ENCODE peak calls at places on chromosomes 2 and 18, in five cellular contexts. X, M, F, B and Z are unnamed samples.

GRCh38 chr2:181185948-181186347 is 205.5 kb downstream of the UBE2E3 start:
- DNase-seq in X (no peak), M (no peak), F (no peak), B (no peak), Z (no peak)

GRCh38 chr18:61651145-61651879 is 241.5 kb downstream of the RNF152 start:
- DNase-seq in X (no peak), M (no peak), F (no peak), B (no peak), Z (no peak)

GRCh38 chr2:213101686-213102460 is 49.5 kb downstream of the IKZF2 start:
- DNase-seq in X (no peak), M (no peak), F (no peak), B (no peak), Z (no peak)

GRCh38 chr2:30240162-30240696 is 8.9 kb downstream of the LBH start:
- DNase-seq in X (no peak), M (no peak), F (no peak), B (no peak), Z (no peak)

GRCh38 chr18:8844721-8845148 is 139.4 kb downstream of the MTCL1 start:
- DNase-seq in X (no peak), M (no peak), F (no peak), B (no peak), Z (no peak)

GRCh38 chr2:180925700-180926099 is 54.7 kb upstream of the UBE2E3 start:
- DNase-seq in X (no peak), M (no peak), F (no peak), B (no peak), Z (no peak)

GRCh38 chr2:37916512-37917082 is 8.5 kb upstream of the RMDN2 start:
- DNase-seq in X (no peak), M (peak), F (no peak), B (peak), Z (no peak)

GRCh38 chr18:27778441-27778840 is 398.5 kb downstream of the CDH2 start:
- DNase-seq in X (no peak), M (peak), F (no peak), B (peak), Z (no peak)

DNA sequence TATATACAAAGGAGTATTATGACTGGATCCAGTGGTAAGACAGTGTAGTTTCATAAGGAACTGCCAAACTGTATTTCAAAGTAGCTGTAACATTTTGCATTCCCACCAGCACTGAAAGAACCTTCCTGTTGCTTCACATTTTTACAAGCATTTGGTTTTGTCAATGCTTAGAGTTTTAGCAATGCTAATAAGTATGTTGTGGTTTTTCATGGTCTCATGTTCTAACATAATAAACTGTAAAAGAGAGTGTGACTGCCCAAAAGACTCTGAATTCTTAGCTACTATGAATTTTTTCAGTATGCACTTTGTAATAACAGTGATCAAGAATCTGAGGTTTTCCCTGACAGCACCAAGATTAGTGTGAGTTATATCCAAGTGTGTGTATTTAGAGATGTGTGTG is 604.2 kb downstream of the XIRP2 start:
- DNase-seq in X (no peak), M (no peak), F (no peak), B (peak), Z (no peak)
- H3K27ac ChIP-seq in X (no peak), M (no peak), F (no peak), B (no peak), Z (no peak)

DNA sequence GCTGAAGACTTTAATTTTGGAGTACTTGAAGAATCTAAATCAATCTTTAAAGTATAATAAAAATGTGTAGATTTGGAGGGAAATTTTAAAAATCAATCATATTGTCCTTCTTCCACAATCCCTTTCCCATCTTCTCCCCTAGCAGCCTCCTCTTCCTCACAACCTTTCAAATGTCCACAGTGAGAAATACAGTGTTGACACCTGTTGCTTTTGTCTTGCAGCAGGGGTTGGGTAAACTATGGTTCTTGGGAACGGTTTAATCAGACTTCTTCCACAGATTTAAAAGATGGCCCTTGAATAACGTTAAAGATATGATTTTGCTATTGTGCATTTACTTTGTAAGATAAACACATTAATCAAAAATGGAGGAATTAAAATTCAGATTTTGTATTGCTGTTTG is 113.8 kb upstream of the SLC1A4 start:
- DNase-seq in X (no peak), M (no peak), F (no peak), B (no peak), Z (no peak)
- H3K27ac ChIP-seq in X (no peak), M (no peak), F (no peak), B (no peak), Z (no peak)

DNA sequence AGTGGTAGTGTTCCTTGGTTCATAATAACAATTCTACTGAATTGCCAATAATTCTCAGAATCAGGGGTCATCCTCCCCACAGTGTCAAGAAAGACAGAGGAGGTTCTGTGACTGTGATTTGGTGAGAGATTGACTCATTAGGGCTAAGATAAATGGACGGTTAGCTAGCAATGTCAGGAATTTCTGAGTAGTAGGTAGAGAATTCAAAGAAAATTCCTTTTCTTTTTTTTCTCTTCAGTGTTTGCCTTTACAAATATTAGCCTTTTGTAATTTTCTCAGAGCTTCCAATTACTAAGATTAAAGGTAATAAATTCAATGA is 16.8 kb upstream of the CRIM1 start:
- DNase-seq in X (no peak), M (peak), F (no peak), B (no peak), Z (no peak)
- H3K27ac ChIP-seq in X (no peak), M (peak), F (no peak), B (peak), Z (no peak)

GRCh38 chr2:15448242-15448839 is 112.8 kb downstream of the NBAS start:
- DNase-seq in X (no peak), M (no peak), F (no peak), B (no peak), Z (no peak)
- H3K27ac ChIP-seq in X (no peak), M (no peak), F (no peak), B (no peak), Z (no peak)

GRCh38 chr2:160835166-160835565 is 325.1 kb upstream of the TANK start:
- DNase-seq in X (no peak), M (no peak), F (no peak), B (no peak), Z (no peak)

GRCh38 chr2:160838100-160838499 is 322.1 kb upstream of the TANK start:
- DNase-seq in X (no peak), M (no peak), F (no peak), B (no peak), Z (no peak)

GRCh38 chr2:160837416-160837815 is 322.8 kb upstream of the TANK start:
- DNase-seq in X (no peak), M (no peak), F (no peak), B (no peak), Z (no peak)

GRCh38 chr2:160838691-160839090 is 321.5 kb upstream of the TANK start:
- DNase-seq in X (no peak), M (no peak), F (no peak), B (no peak), Z (no peak)

DNA sequence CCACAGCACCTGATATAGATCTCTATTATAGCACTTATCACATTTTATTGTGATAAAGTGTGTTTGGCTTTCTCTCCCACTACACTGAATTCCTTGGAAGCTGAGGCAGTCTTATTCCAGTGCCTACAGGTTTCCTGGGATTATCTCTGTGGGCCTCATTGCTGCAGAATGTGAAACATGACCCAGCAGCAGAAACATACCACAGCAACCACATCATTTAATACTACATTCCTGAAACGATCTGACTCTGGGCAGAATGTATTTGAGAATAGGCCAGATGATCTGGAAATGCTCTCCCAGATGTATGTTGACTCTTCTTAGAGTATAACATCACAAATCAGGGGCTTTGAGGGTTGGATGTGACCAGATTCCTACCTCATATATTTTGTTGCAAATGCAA is 323.5 kb upstream of the TANK start:
- DNase-seq in X (no peak), M (peak), F (no peak), B (peak), Z (no peak)
- H3K27ac ChIP-seq in X (no peak), M (no peak), F (no peak), B (peak), Z (no peak)

DNA sequence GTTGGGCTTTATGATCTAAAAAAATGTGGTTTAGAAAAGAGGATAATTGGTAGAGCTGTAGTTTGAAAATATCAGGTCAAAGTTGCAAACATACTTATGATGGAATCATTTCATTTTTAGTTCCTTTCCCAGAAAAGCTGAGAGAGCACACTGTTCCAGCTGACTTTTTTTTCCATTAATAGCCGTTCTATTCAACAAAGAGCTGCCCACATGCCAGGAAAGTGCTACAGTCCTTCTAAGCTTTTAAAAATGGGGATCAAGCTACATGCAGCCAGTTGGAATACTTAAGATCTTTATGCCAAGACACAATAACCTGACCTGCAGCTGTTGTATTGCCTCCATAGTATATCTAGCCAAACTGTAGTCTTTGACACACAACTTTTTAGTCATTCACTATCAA is 111.5 kb downstream of the GALNT3 start:
- DNase-seq in X (no peak), M (no peak), F (no peak), B (no peak), Z (no peak)
- H3K27ac ChIP-seq in X (no peak), M (no peak), F (no peak), B (no peak), Z (no peak)